ENCODE peak calls at places on chromosomes 1 and 21, in ten cellular contexts. One of them, this sample, is unnamed.

GRCh38 chr1:232170909-232171308 is 459.0 kb downstream of the SIPA1L2 start:
- DNase-seq in EL: no peak
- DNase-seq in CD8-positive, alpha-beta memory T cell: no peak
- DNase-seq in substantia nigra: no peak
- DNase-seq in astrocyte of the spinal cord: no peak
- DNase-seq in transverse colon: no peak
- DNase-seq in CD4-positive, CD25-positive, alpha-beta regulatory T cell: no peak
- DNase-seq in GM19239: no peak
- DNase-seq in COR-L47: no peak
- DNase-seq in GF-D8: no peak
- DNase-seq in this sample: no peak

GRCh38 chr1:236332092-236332758 is 50.5 kb upstream of the ERO1B start:
- DNase-seq in EL: no peak
- DNase-seq in CD8-positive, alpha-beta memory T cell: no peak
- DNase-seq in substantia nigra: no peak
- DNase-seq in astrocyte of the spinal cord: no peak
- DNase-seq in transverse colon: no peak
- DNase-seq in CD4-positive, CD25-positive, alpha-beta regulatory T cell: no peak
- DNase-seq in GM19239: no peak
- DNase-seq in COR-L47: no peak
- DNase-seq in GF-D8: no peak
- DNase-seq in this sample: no peak

GRCh38 chr21:41009398-41010177 is 158.4 kb upstream of the BACE2 start:
- DNase-seq in EL: no peak
- DNase-seq in CD8-positive, alpha-beta memory T cell: no peak
- DNase-seq in substantia nigra: no peak
- DNase-seq in astrocyte of the spinal cord: no peak
- DNase-seq in transverse colon: no peak
- DNase-seq in CD4-positive, CD25-positive, alpha-beta regulatory T cell: no peak
- DNase-seq in GM19239: no peak
- DNase-seq in COR-L47: peak; percentile 29
- DNase-seq in GF-D8: no peak
- DNase-seq in this sample: no peak

GRCh38 chr21:38794978-38795377 is 10.8 kb upstream of the ETS2 start:
- DNase-seq in EL: no peak
- DNase-seq in CD8-positive, alpha-beta memory T cell: no peak
- DNase-seq in substantia nigra: no peak
- DNase-seq in astrocyte of the spinal cord: no peak
- DNase-seq in transverse colon: no peak
- DNase-seq in CD4-positive, CD25-positive, alpha-beta regulatory T cell: no peak
- DNase-seq in GM19239: no peak
- DNase-seq in COR-L47: no peak
- DNase-seq in GF-D8: no peak
- DNase-seq in this sample: no peak

GRCh38 chr21:45334591-45335081 is 46.9 kb upstream of the POFUT2 start:
- DNase-seq in EL: no peak
- DNase-seq in CD8-positive, alpha-beta memory T cell: no peak
- DNase-seq in substantia nigra: no peak
- DNase-seq in astrocyte of the spinal cord: no peak
- DNase-seq in transverse colon: no peak
- DNase-seq in CD4-positive, CD25-positive, alpha-beta regulatory T cell: no peak
- DNase-seq in GM19239: no peak
- DNase-seq in COR-L47: no peak
- DNase-seq in GF-D8: no peak
- DNase-seq in this sample: no peak

GRCh38 chr1:44924835-44925464 is 61.4 kb downstream of the EIF2B3 start:
- DNase-seq in EL: peak; percentile 84
- DNase-seq in CD8-positive, alpha-beta memory T cell: no peak
- DNase-seq in substantia nigra: no peak
- DNase-seq in astrocyte of the spinal cord: peak; percentile 95
- DNase-seq in transverse colon: no peak
- DNase-seq in CD4-positive, CD25-positive, alpha-beta regulatory T cell: no peak
- DNase-seq in GM19239: no peak
- DNase-seq in COR-L47: no peak
- DNase-seq in GF-D8: no peak
- DNase-seq in this sample: no peak

GRCh38 chr1:89605692-89606091 is 27.2 kb upstream of the LRRC8C start:
- DNase-seq in EL: peak; percentile 89
- DNase-seq in CD8-positive, alpha-beta memory T cell: no peak
- DNase-seq in substantia nigra: no peak
- DNase-seq in astrocyte of the spinal cord: peak; percentile 77
- DNase-seq in transverse colon: no peak
- DNase-seq in CD4-positive, CD25-positive, alpha-beta regulatory T cell: no peak
- DNase-seq in GM19239: no peak
- DNase-seq in COR-L47: no peak
- DNase-seq in GF-D8: no peak
- DNase-seq in this sample: no peak

GRCh38 chr1:10599194-10599861 is 124.6 kb downstream of the PEX14 start:
- DNase-seq in EL: peak; percentile 85
- DNase-seq in CD8-positive, alpha-beta memory T cell: no peak
- DNase-seq in substantia nigra: no peak
- DNase-seq in astrocyte of the spinal cord: peak; percentile 82
- DNase-seq in transverse colon: no peak
- DNase-seq in CD4-positive, CD25-positive, alpha-beta regulatory T cell: no peak
- DNase-seq in GM19239: no peak
- DNase-seq in COR-L47: no peak
- DNase-seq in GF-D8: no peak
- DNase-seq in this sample: no peak

GRCh38 chr1:43975249-43975961 is 645 bp downstream of the ATP6V0B start:
- DNase-seq in EL: peak; percentile 28
- DNase-seq in CD8-positive, alpha-beta memory T cell: peak; percentile 34
- DNase-seq in substantia nigra: peak; percentile 42
- DNase-seq in astrocyte of the spinal cord: no peak
- DNase-seq in transverse colon: peak; percentile 73
- DNase-seq in CD4-positive, CD25-positive, alpha-beta regulatory T cell: peak; percentile 52
- DNase-seq in GM19239: peak; percentile 35
- DNase-seq in COR-L47: no peak
- DNase-seq in GF-D8: peak; percentile 34
- DNase-seq in this sample: no peak

GRCh38 chr1:4794020-4794780 is 139.8 kb downstream of the AJAP1 start:
- DNase-seq in EL: no peak
- DNase-seq in CD8-positive, alpha-beta memory T cell: no peak
- DNase-seq in substantia nigra: no peak
- DNase-seq in astrocyte of the spinal cord: no peak
- DNase-seq in transverse colon: no peak
- DNase-seq in CD4-positive, CD25-positive, alpha-beta regulatory T cell: no peak
- DNase-seq in GM19239: no peak
- DNase-seq in COR-L47: peak; percentile 91
- DNase-seq in GF-D8: no peak
- DNase-seq in this sample: no peak

GRCh38 chr1:57003398-57004139 is 37.8 kb upstream of the C8B start:
- DNase-seq in EL: no peak
- DNase-seq in CD8-positive, alpha-beta memory T cell: no peak
- DNase-seq in substantia nigra: no peak
- DNase-seq in astrocyte of the spinal cord: no peak
- DNase-seq in transverse colon: no peak
- DNase-seq in CD4-positive, CD25-positive, alpha-beta regulatory T cell: no peak
- DNase-seq in GM19239: no peak
- DNase-seq in COR-L47: no peak
- DNase-seq in GF-D8: no peak
- DNase-seq in this sample: no peak

GRCh38 chr1:101308001-101308659 is 71.3 kb downstream of the S1PR1 start:
- DNase-seq in EL: no peak
- DNase-seq in CD8-positive, alpha-beta memory T cell: no peak
- DNase-seq in substantia nigra: no peak
- DNase-seq in astrocyte of the spinal cord: no peak
- DNase-seq in transverse colon: no peak
- DNase-seq in CD4-positive, CD25-positive, alpha-beta regulatory T cell: no peak
- DNase-seq in GM19239: no peak
- DNase-seq in COR-L47: no peak
- DNase-seq in GF-D8: no peak
- DNase-seq in this sample: no peak

GRCh38 chr1:183461350-183461749 is 10.9 kb upstream of the SMG7 start:
- DNase-seq in EL: peak; percentile 36
- DNase-seq in CD8-positive, alpha-beta memory T cell: no peak
- DNase-seq in substantia nigra: no peak
- DNase-seq in astrocyte of the spinal cord: no peak
- DNase-seq in transverse colon: peak; percentile 13
- DNase-seq in CD4-positive, CD25-positive, alpha-beta regulatory T cell: no peak
- DNase-seq in GM19239: no peak
- DNase-seq in COR-L47: no peak
- DNase-seq in GF-D8: peak; percentile 70
- DNase-seq in this sample: no peak

GRCh38 chr1:209743145-209743482 is 12.7 kb upstream of the TRAF3IP3 start:
- DNase-seq in EL: peak; percentile 66
- DNase-seq in CD8-positive, alpha-beta memory T cell: no peak
- DNase-seq in substantia nigra: no peak
- DNase-seq in astrocyte of the spinal cord: peak; percentile 96
- DNase-seq in transverse colon: no peak
- DNase-seq in CD4-positive, CD25-positive, alpha-beta regulatory T cell: no peak
- DNase-seq in GM19239: no peak
- DNase-seq in COR-L47: peak; percentile 50
- DNase-seq in GF-D8: no peak
- DNase-seq in this sample: no peak

GRCh38 chr1:190179817-190180216 is 297.8 kb downstream of the BRINP3 start:
- DNase-seq in EL: peak; percentile 2
- DNase-seq in CD8-positive, alpha-beta memory T cell: no peak
- DNase-seq in substantia nigra: no peak
- DNase-seq in astrocyte of the spinal cord: peak; percentile 50
- DNase-seq in transverse colon: no peak
- DNase-seq in CD4-positive, CD25-positive, alpha-beta regulatory T cell: no peak
- DNase-seq in GM19239: no peak
- DNase-seq in COR-L47: no peak
- DNase-seq in GF-D8: no peak
- DNase-seq in this sample: no peak